ENCODE peak calls at places on chromosomes 3 and 15, in five cellular contexts. P is HepG2, O is H1, G is K562, U is GM12878. H is an unnamed sample.

GRCh38 chr15:25850154-25851111 is 12.7 kb downstream of the ATP10A start:
- DNase-seq in G (peak; percentile 56), P (peak; percentile 74), O (peak; percentile 64), U (peak; percentile 28), H (no peak)

GRCh38 chr3:196280689-196281463 is 6.7 kb downstream of the PCYT1A start:
- DNase-seq in U (no peak), G (no peak), O (no peak), P (no peak), H (no peak)

GRCh38 chr3:183224581-183224980 is 28.5 kb upstream of the B3GNT5 start:
- DNase-seq in G (no peak), O (no peak), P (no peak), U (no peak), H (no peak)

GRCh38 chr15:28004143-28005003 is 94.7 kb downstream of the OCA2 start:
- DNase-seq in O (peak; percentile 32), G (no peak), P (no peak), U (no peak), H (no peak)

GRCh38 chr15:87267798-87268197 is 988.7 kb downstream of the NTRK3 start:
- DNase-seq in P (no peak), U (no peak), G (no peak), O (no peak), H (no peak)

GRCh38 chr3:129399895-129400357 is 28.5 kb downstream of the EFCAB12 start:
- DNase-seq in O (no peak), P (no peak), U (no peak), G (peak; percentile 55), H (peak; percentile 54)

GRCh38 chr3:113747719-113748046 is 848 bp downstream of the ATP6V1A start:
- DNase-seq in O (no peak), P (peak; percentile 9), U (peak; percentile 30), G (no peak), H (no peak)

GRCh38 chr3:142904639-142905441 is 16.0 kb upstream of the PCOLCE2 start:
- DNase-seq in G (peak; percentile 49), P (peak; percentile 15), U (no peak), O (peak; percentile 50), H (no peak)

GRCh38 chr3:161854232-161854771 is 357.7 kb downstream of the OTOL1 start:
- DNase-seq in G (peak; percentile 25), O (peak; percentile 75), P (peak; percentile 59), U (no peak), H (peak; percentile 29)

GRCh38 chr3:47455806-47456452 is 19.8 kb downstream of the SCAP start:
- DNase-seq in U (no peak), O (no peak), P (no peak), G (no peak), H (no peak)
- TF ChIP-seq POLR2A in U (no peak), O (no peak), P (no peak), G (no peak), H (no peak)

GRCh38 chr3:8625991-8626390 is 18.6 kb downstream of the SSUH2 start:
- DNase-seq in P (no peak), U (no peak), O (no peak), G (no peak), H (peak; percentile 6)
- TF ChIP-seq ATF3 in P (no peak), U (no peak), O (no peak), G (no peak), H (no peak)

GRCh38 chr15:60134609-60135008 is 130.5 kb downstream of the FOXB1 start:
- DNase-seq in G (no peak), P (no peak), O (no peak), U (no peak), H (no peak)
- TF ChIP-seq SIN3A in G (no peak), P (no peak), O (no peak), U (no peak), H (no peak)

GRCh38 chr3:66500575-66501482 is at the start of gene LRIG1:
- DNase-seq in G (peak; percentile 92), P (peak; percentile 92), U (peak; percentile 68), O (peak; percentile 98), H (peak; percentile 91)
- TF ChIP-seq POLR2A in G (no peak), P (peak; percentile 72), U (peak; percentile 84), O (peak; percentile 78), H (no peak)

GRCh38 chr15:64009241-64009640 is 37.0 kb downstream of the DAPK2 start:
- DNase-seq in O (no peak), U (no peak), P (no peak), G (no peak), H (no peak)
- TF ChIP-seq ATF3 in O (no peak), U (no peak), P (no peak), G (no peak), H (no peak)

H was measured in HCT116.